ENCODE peak calls at places on chromosomes 13 and 19, in nine cellular contexts. One of them, this sample, is unnamed.

GRCh38 chr13:22757530-22758120 is 423.2 kb upstream of the SGCG start:
- DNase-seq in cardiac muscle cell: peak; percentile 45
- DNase-seq in IMR-90: peak; percentile 7
- DNase-seq in stomach: no peak
- DNase-seq in psoas muscle: no peak
- DNase-seq in fibroblast of pulmonary artery: peak; percentile 26
- DNase-seq in prostate gland: no peak
- DNase-seq in BE2C: no peak
- DNase-seq in fibroblast of villous mesenchyme: peak; percentile 23
- DNase-seq in this sample: no peak

GRCh38 chr19:53878786-53879144 is 3.2 kb upstream of the PRKCG start:
- DNase-seq in fibroblast of villous mesenchyme: no peak
- DNase-seq in IMR-90: no peak
- DNase-seq in prostate gland: no peak
- DNase-seq in psoas muscle: no peak
- DNase-seq in stomach: no peak
- DNase-seq in fibroblast of pulmonary artery: no peak
- DNase-seq in BE2C: no peak
- DNase-seq in cardiac muscle cell: no peak
- DNase-seq in this sample: no peak

GRCh38 chr19:54160948-54161347 is 1.4 kb upstream of the LENG1 start:
- DNase-seq in IMR-90: no peak
- DNase-seq in stomach: no peak
- DNase-seq in psoas muscle: no peak
- DNase-seq in fibroblast of villous mesenchyme: no peak
- DNase-seq in cardiac muscle cell: no peak
- DNase-seq in fibroblast of pulmonary artery: no peak
- DNase-seq in prostate gland: no peak
- DNase-seq in BE2C: no peak
- DNase-seq in this sample: no peak

GRCh38 chr19:2302319-2303208 is 5.4 kb downstream of the LINGO3 start:
- DNase-seq in cardiac muscle cell: peak; percentile 36
- DNase-seq in prostate gland: no peak
- DNase-seq in stomach: peak; percentile 47
- DNase-seq in fibroblast of villous mesenchyme: peak; percentile 65
- DNase-seq in IMR-90: peak; percentile 65
- DNase-seq in fibroblast of pulmonary artery: peak; percentile 54
- DNase-seq in BE2C: peak; percentile 12
- DNase-seq in psoas muscle: peak; percentile 81
- DNase-seq in this sample: no peak

GRCh38 chr13:34803756-34804155 is 138.3 kb upstream of the NBEA start:
- DNase-seq in psoas muscle: no peak
- DNase-seq in prostate gland: no peak
- DNase-seq in fibroblast of pulmonary artery: no peak
- DNase-seq in fibroblast of villous mesenchyme: no peak
- DNase-seq in IMR-90: no peak
- DNase-seq in BE2C: no peak
- DNase-seq in cardiac muscle cell: no peak
- DNase-seq in stomach: no peak
- DNase-seq in this sample: no peak

GRCh38 chr19:20776083-20777076 is at the start of gene ZNF66:
- DNase-seq in fibroblast of pulmonary artery: peak; percentile 97
- DNase-seq in BE2C: peak; percentile 96
- DNase-seq in stomach: peak; percentile 98
- DNase-seq in fibroblast of villous mesenchyme: peak; percentile 95
- DNase-seq in prostate gland: peak; percentile 98
- DNase-seq in IMR-90: peak; percentile 95
- DNase-seq in cardiac muscle cell: peak; percentile 99
- DNase-seq in psoas muscle: peak; percentile 97
- DNase-seq in this sample: peak; percentile 98

GRCh38 chr13:22235950-22236290 is 565.0 kb downstream of the FGF9 start:
- DNase-seq in prostate gland: no peak
- DNase-seq in cardiac muscle cell: no peak
- DNase-seq in IMR-90: no peak
- DNase-seq in BE2C: no peak
- DNase-seq in stomach: no peak
- DNase-seq in psoas muscle: no peak
- DNase-seq in fibroblast of pulmonary artery: no peak
- DNase-seq in fibroblast of villous mesenchyme: no peak
- DNase-seq in this sample: no peak

GRCh38 chr13:104616990-104617389 is 1550.8 kb upstream of the SLC10A2 start:
- DNase-seq in IMR-90: no peak
- DNase-seq in BE2C: no peak
- DNase-seq in fibroblast of pulmonary artery: no peak
- DNase-seq in fibroblast of villous mesenchyme: no peak
- DNase-seq in cardiac muscle cell: no peak
- DNase-seq in prostate gland: no peak
- DNase-seq in psoas muscle: no peak
- DNase-seq in stomach: no peak
- DNase-seq in this sample: peak; percentile 23

GRCh38 chr19:33193864-33194362 is at the start of gene LRP3:
- DNase-seq in IMR-90: peak; percentile 11
- DNase-seq in prostate gland: peak; percentile 38
- DNase-seq in fibroblast of pulmonary artery: peak; percentile 18
- DNase-seq in cardiac muscle cell: peak; percentile 84
- DNase-seq in BE2C: peak; percentile 78
- DNase-seq in fibroblast of villous mesenchyme: peak; percentile 34
- DNase-seq in psoas muscle: peak; percentile 72
- DNase-seq in stomach: peak; percentile 52
- DNase-seq in this sample: no peak

GRCh38 chr13:64099994-64100393 is 2684.3 kb upstream of the PCDH20 start:
- DNase-seq in cardiac muscle cell: peak; percentile 3
- DNase-seq in BE2C: no peak
- DNase-seq in stomach: no peak
- DNase-seq in fibroblast of pulmonary artery: no peak
- DNase-seq in fibroblast of villous mesenchyme: no peak
- DNase-seq in psoas muscle: no peak
- DNase-seq in prostate gland: no peak
- DNase-seq in IMR-90: no peak
- DNase-seq in this sample: no peak

GRCh38 chr19:8684001-8684902 is 14.3 kb downstream of the ACTL9 start:
- DNase-seq in prostate gland: no peak
- DNase-seq in IMR-90: no peak
- DNase-seq in fibroblast of villous mesenchyme: no peak
- DNase-seq in BE2C: no peak
- DNase-seq in stomach: no peak
- DNase-seq in cardiac muscle cell: no peak
- DNase-seq in psoas muscle: no peak
- DNase-seq in fibroblast of pulmonary artery: no peak
- DNase-seq in this sample: no peak

GRCh38 chr19:1164684-1165531 is 9.2 kb downstream of the SBNO2 start:
- DNase-seq in BE2C: no peak
- DNase-seq in prostate gland: no peak
- DNase-seq in cardiac muscle cell: no peak
- DNase-seq in IMR-90: no peak
- DNase-seq in fibroblast of villous mesenchyme: no peak
- DNase-seq in stomach: peak; percentile 38
- DNase-seq in fibroblast of pulmonary artery: no peak
- DNase-seq in psoas muscle: peak; percentile 60
- DNase-seq in this sample: no peak

GRCh38 chr19:32091196-32091595 is 254.2 kb upstream of the ZNF507 start:
- DNase-seq in fibroblast of pulmonary artery: no peak
- DNase-seq in BE2C: no peak
- DNase-seq in stomach: no peak
- DNase-seq in cardiac muscle cell: no peak
- DNase-seq in fibroblast of villous mesenchyme: no peak
- DNase-seq in IMR-90: no peak
- DNase-seq in psoas muscle: no peak
- DNase-seq in prostate gland: no peak
- DNase-seq in this sample: no peak

GRCh38 chr13:66618702-66619101 is 611.4 kb downstream of the PCDH9 start:
- DNase-seq in stomach: no peak
- DNase-seq in prostate gland: no peak
- DNase-seq in fibroblast of pulmonary artery: peak; percentile 73
- DNase-seq in IMR-90: peak; percentile 63
- DNase-seq in cardiac muscle cell: peak; percentile 10
- DNase-seq in BE2C: no peak
- DNase-seq in psoas muscle: no peak
- DNase-seq in fibroblast of villous mesenchyme: peak; percentile 10
- DNase-seq in this sample: no peak

GRCh38 chr19:12526542-12526941 is 24.7 kb downstream of the ZNF564 start:
- DNase-seq in psoas muscle: no peak
- DNase-seq in IMR-90: no peak
- DNase-seq in stomach: no peak
- DNase-seq in fibroblast of pulmonary artery: no peak
- DNase-seq in prostate gland: no peak
- DNase-seq in fibroblast of villous mesenchyme: no peak
- DNase-seq in BE2C: no peak
- DNase-seq in cardiac muscle cell: no peak
- DNase-seq in this sample: no peak
- H3K4me3 ChIP-seq in psoas muscle: no peak overlapping the region
- H3K4me3 ChIP-seq in IMR-90: no peak overlapping the region
- H3K4me3 ChIP-seq in stomach: no peak overlapping the region
- H3K4me3 ChIP-seq in fibroblast of pulmonary artery: no peak overlapping the region
- H3K4me3 ChIP-seq in prostate gland: no peak overlapping the region
- H3K4me3 ChIP-seq in fibroblast of villous mesenchyme: no peak overlapping the region
- H3K4me3 ChIP-seq in BE2C: no peak overlapping the region
- H3K4me3 ChIP-seq in cardiac muscle cell: no peak overlapping the region
- H3K4me3 ChIP-seq in this sample: peak overlapping the region; percentile 10

GRCh38 chr13:50969691-50970090 is 60.1 kb downstream of the RNASEH2B start:
- DNase-seq in cardiac muscle cell: peak; percentile 49
- DNase-seq in fibroblast of pulmonary artery: peak; percentile 6
- DNase-seq in IMR-90: no peak
- DNase-seq in stomach: no peak
- DNase-seq in prostate gland: no peak
- DNase-seq in fibroblast of villous mesenchyme: no peak
- DNase-seq in psoas muscle: no peak
- DNase-seq in BE2C: peak; percentile 26
- DNase-seq in this sample: peak; percentile 31
- TF ChIP-seq CTCF in cardiac muscle cell: no peak
- TF ChIP-seq CTCF in fibroblast of pulmonary artery: no peak
- TF ChIP-seq CTCF in IMR-90: no peak
- TF ChIP-seq CTCF in stomach: no peak
- TF ChIP-seq CTCF in prostate gland: no peak
- TF ChIP-seq CTCF in fibroblast of villous mesenchyme: no peak
- TF ChIP-seq CTCF in psoas muscle: no peak
- TF ChIP-seq CTCF in BE2C: peak; percentile 51
- TF ChIP-seq CTCF in this sample: peak; percentile 43

GRCh38 chr19:51799311-51799997 is 4.5 kb downstream of the FPR3 start:
- DNase-seq in stomach: peak; percentile 39
- DNase-seq in fibroblast of pulmonary artery: peak; percentile 100
- DNase-seq in prostate gland: peak; percentile 84
- DNase-seq in psoas muscle: peak; percentile 83
- DNase-seq in fibroblast of villous mesenchyme: peak; percentile 98
- DNase-seq in cardiac muscle cell: no peak
- DNase-seq in IMR-90: peak; percentile 94
- DNase-seq in BE2C: peak; percentile 52
- DNase-seq in this sample: no peak

GRCh38 chr19:51796195-51796679 is 1.3 kb downstream of the FPR3 start:
- DNase-seq in prostate gland: no peak
- DNase-seq in fibroblast of villous mesenchyme: no peak
- DNase-seq in fibroblast of pulmonary artery: no peak
- DNase-seq in BE2C: no peak
- DNase-seq in cardiac muscle cell: no peak
- DNase-seq in IMR-90: no peak
- DNase-seq in psoas muscle: no peak
- DNase-seq in stomach: no peak
- DNase-seq in this sample: no peak

GRCh38 chr19:51798958-51799310 is 4.0 kb downstream of the FPR3 start:
- DNase-seq in prostate gland: no peak
- DNase-seq in BE2C: no peak
- DNase-seq in stomach: no peak
- DNase-seq in fibroblast of villous mesenchyme: no peak
- DNase-seq in psoas muscle: peak; percentile 58
- DNase-seq in IMR-90: no peak
- DNase-seq in fibroblast of pulmonary artery: no peak
- DNase-seq in cardiac muscle cell: no peak
- DNase-seq in this sample: no peak

GRCh38 chr19:51799998-51800848 is 5.3 kb downstream of the FPR3 start:
- DNase-seq in fibroblast of pulmonary artery: peak; percentile 99
- DNase-seq in psoas muscle: no peak
- DNase-seq in BE2C: no peak
- DNase-seq in prostate gland: no peak
- DNase-seq in IMR-90: peak; percentile 60
- DNase-seq in stomach: no peak
- DNase-seq in cardiac muscle cell: no peak
- DNase-seq in fibroblast of villous mesenchyme: peak; percentile 99
- DNase-seq in this sample: no peak

GRCh38 chr19:51798127-51798526 is 3.2 kb downstream of the FPR3 start:
- DNase-seq in BE2C: no peak
- DNase-seq in prostate gland: no peak
- DNase-seq in cardiac muscle cell: no peak
- DNase-seq in psoas muscle: no peak
- DNase-seq in IMR-90: no peak
- DNase-seq in fibroblast of pulmonary artery: no peak
- DNase-seq in stomach: no peak
- DNase-seq in fibroblast of villous mesenchyme: no peak
- DNase-seq in this sample: no peak
- H3K4me3 ChIP-seq in BE2C: no peak overlapping the region
- H3K4me3 ChIP-seq in prostate gland: no peak overlapping the region
- H3K4me3 ChIP-seq in cardiac muscle cell: no peak overlapping the region
- H3K4me3 ChIP-seq in psoas muscle: no peak overlapping the region
- H3K4me3 ChIP-seq in IMR-90: no peak overlapping the region
- H3K4me3 ChIP-seq in fibroblast of pulmonary artery: no peak overlapping the region
- H3K4me3 ChIP-seq in stomach: no peak overlapping the region
- H3K4me3 ChIP-seq in fibroblast of villous mesenchyme: no peak overlapping the region
- H3K4me3 ChIP-seq in this sample: no peak overlapping the region

DNA sequence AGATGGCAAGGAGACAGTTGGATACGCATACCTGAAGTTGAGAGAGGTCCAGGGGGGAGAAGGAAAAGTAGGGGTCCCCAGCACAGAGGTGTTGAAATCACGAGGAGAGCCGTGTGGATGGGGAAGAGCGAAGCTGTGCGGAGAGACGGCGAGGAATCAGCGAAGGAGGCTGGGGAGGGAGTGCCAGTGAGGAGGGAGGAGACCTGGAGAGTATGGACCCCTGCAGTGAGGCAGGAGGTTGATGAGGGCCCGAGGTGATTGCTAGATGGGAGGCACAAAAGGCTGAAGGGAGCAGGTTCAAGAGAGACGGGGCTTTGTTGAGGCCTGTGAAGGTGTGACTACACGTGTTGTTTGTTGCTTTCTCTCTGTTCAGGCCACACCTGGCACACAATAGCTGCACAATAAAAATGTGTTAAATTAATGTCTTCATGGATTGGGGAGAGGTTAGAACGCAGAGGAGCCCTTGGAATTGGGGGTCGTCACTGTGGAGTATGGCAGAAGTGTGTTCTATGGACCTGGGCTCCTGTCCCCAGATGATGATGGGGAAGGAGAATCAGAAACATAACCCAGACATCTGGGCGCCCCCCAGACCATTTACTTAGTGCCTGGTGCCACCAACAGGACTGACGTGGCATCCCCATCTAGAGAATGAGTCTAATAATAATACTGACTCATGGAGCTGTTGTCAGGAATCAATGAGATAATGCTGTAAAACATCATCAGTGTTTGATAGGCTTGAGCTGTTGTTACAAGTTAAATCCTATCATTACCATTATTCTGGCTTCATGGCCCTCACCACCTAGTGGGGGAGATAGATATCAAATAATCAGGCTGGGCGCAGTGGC is 137.5 kb downstream of the SIPA1L3 start:
- DNase-seq in fibroblast of pulmonary artery: peak; percentile 42
- DNase-seq in IMR-90: peak; percentile 68
- DNase-seq in prostate gland: no peak
- DNase-seq in BE2C: no peak
- DNase-seq in cardiac muscle cell: no peak
- DNase-seq in fibroblast of villous mesenchyme: no peak
- DNase-seq in stomach: no peak
- DNase-seq in psoas muscle: no peak
- DNase-seq in this sample: no peak
- TF ChIP-seq CTCF in fibroblast of pulmonary artery: peak; percentile 9
- TF ChIP-seq CTCF in IMR-90: peak; percentile 55
- TF ChIP-seq CTCF in prostate gland: no peak
- TF ChIP-seq CTCF in BE2C: no peak
- TF ChIP-seq CTCF in cardiac muscle cell: no peak
- TF ChIP-seq CTCF in fibroblast of villous mesenchyme: no peak
- TF ChIP-seq CTCF in stomach: no peak
- TF ChIP-seq CTCF in psoas muscle: no peak
- TF ChIP-seq CTCF in this sample: peak; percentile 21

This sample was measured in DND-41.